ENCODE peak calls at places on chromosomes 1 and 21, in seven cellular contexts. T, F, Z, X, M, U and Y are unnamed samples.

GRCh38 chr1:2358651-2359640 is 32.4 kb downstream of the MORN1 start:
- DNase-seq in T (peak), X (no peak), U (no peak), F (no peak), M (no peak), Z (no peak), Y (no peak)

GRCh38 chr1:207027221-207027777 is 5.3 kb downstream of the C1orf116 start:
- DNase-seq in Z (no peak), U (no peak), X (no peak), M (no peak), T (no peak), F (peak), Y (peak)

GRCh38 chr1:205521646-205522150 is 17.2 kb downstream of the CDK18 start:
- DNase-seq in U (no peak), F (no peak), T (no peak), Z (no peak), X (no peak), M (no peak), Y (no peak)

GRCh38 chr1:2510366-2511155 is 15.8 kb downstream of the PANK4 start:
- DNase-seq in X (no peak), F (no peak), T (no peak), M (no peak), Z (no peak), U (no peak), Y (no peak)

GRCh38 chr1:150415800-150416199 is 51.9 kb downstream of the RPRD2 start:
- DNase-seq in Z (no peak), T (no peak), X (no peak), F (no peak), M (no peak), U (no peak), Y (no peak)

GRCh38 chr1:224626042-224626441 is 9.9 kb downstream of the CNIH3 start:
- DNase-seq in F (peak), T (no peak), M (no peak), X (no peak), U (no peak), Z (no peak), Y (peak)

GRCh38 chr21:25359724-25360123 is 247.6 kb downstream of the MRPL39 start:
- DNase-seq in Z (no peak), F (peak), X (no peak), T (no peak), U (no peak), M (no peak), Y (no peak)

GRCh38 chr1:92408825-92409224 is 77.9 kb downstream of the GFI1 start:
- DNase-seq in X (no peak), M (no peak), T (no peak), U (no peak), Z (no peak), F (peak), Y (peak)

GRCh38 chr1:2194319-2194897 is at the start of gene FAAP20:
- DNase-seq in F (peak), Z (peak), T (peak), M (no peak), X (no peak), U (peak), Y (peak)

GRCh38 chr1:159171254-159171687 is at the start of gene CADM3:
- DNase-seq in M (no peak), Z (peak), F (no peak), X (no peak), U (no peak), T (no peak), Y (no peak)

DNA sequence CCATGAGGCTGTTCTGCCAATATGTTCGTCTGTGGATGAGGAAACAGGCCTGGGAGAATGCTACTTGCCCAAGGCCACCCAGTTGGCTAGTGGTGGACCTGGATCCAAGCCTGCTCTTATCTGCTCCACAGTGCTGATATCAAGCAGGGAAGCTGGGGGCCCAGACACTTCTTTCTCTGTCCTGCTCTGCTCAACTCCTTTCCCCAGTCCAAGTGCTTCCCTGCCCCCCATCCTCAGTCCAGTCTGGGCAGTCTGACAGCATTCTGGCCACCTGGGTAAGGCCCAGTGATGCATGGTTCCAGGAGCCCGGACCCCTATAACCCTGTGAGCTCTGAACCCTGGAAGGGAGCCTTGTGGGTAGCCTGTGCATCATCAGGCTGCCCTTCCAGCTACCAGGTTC is 4.2 kb upstream of the PAQR7 start:
- DNase-seq in X (no peak), M (no peak), T (no peak), U (no peak), F (no peak), Z (no peak), Y (no peak)
- TF ChIP-seq CTCF in X (no peak), M (no peak), T (no peak), U (no peak), F (no peak), Z (no peak), Y (no peak)

GRCh38 chr1:78543941-78544630 is 53.3 kb downstream of the PTGFR start:
- DNase-seq in T (no peak), M (no peak), F (peak), X (no peak), U (no peak), Z (no peak), Y (peak)
- TF ChIP-seq CTCF in T (no peak), M (no peak), F (no peak), X (no peak), U (no peak), Z (no peak), Y (no peak)

DNA sequence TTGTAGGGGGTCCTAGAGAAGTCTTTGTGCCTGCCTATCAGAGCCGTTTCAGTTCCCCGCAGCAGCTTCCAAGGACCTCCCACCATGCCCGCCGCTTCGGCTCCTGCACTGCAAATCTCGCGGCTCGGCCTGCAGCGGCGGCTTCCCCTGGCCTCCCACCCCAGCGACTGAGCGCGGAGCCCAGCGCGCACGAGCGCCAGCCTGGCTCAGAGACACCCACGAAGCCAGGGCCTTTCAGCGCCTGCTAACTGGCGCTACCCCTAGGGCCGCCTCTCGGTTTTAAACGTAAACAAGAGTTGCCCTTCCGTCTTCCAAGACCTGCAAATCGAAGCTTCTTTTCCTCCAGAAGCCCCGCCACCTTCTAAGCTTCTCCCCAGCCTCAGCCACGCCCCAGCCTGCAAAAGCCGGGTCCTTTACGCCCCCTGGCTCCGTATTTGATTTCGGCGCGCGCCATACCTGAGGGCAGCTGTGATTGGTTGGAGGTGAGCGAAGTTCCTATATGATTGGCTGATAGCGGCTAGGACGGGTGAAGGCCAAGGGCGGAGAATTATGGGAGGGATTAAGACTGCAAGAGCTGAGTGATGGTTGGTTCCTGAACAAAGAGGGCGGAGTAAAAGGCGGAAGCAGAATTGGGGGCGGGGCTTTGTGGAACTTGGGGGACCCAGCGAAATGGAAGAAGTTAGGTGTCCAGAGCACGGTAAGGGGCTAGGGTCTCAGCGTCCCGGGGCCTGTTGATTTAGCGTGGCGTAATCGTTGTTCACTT is at the start of gene TTF2:
- DNase-seq in U (peak), T (peak), M (peak), F (peak), X (peak), Z (peak), Y (peak)
- TF ChIP-seq CTCF in U (no peak), T (no peak), M (no peak), F (no peak), X (no peak), Z (peak), Y (peak)

GRCh38 chr1:25568090-25568833 is 24.9 kb downstream of the LDLRAP1 start:
- DNase-seq in T (no peak), F (peak), X (no peak), Z (no peak), M (no peak), U (no peak), Y (peak)
- TF ChIP-seq CTCF in T (no peak), F (peak), X (no peak), Z (no peak), M (no peak), U (no peak), Y (peak)

GRCh38 chr21:44509539-44509938 is 30.5 kb downstream of the KRTAP10-1 start:
- DNase-seq in T (peak), M (no peak), F (peak), X (no peak), U (no peak), Z (no peak), Y (no peak)
- TF ChIP-seq CTCF in T (peak), M (peak), F (no peak), X (no peak), U (no peak), Z (no peak), Y (no peak)

DNA sequence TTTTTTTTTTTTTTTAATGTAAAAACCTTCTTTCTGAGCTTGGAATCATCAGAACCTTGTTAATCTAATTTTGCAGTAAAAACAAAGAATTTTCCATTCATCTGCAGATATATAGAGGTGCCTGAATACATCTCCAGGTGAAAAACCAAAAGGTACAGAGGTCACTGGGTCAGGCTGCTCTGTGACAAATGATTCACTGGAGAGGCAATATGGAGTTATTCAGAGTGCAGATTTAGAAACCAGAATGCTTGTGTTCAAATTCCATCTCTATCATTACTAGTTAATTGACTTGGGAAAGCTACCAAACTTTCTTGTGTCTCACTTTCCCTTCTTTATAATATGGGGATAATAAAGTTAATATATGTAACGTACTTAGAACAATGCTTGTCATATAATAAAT is 51.5 kb upstream of the C1orf53 start:
- DNase-seq in T (no peak), U (no peak), X (no peak), M (no peak), F (no peak), Z (no peak), Y (no peak)
- TF ChIP-seq CTCF in T (no peak), U (no peak), X (no peak), M (no peak), F (no peak), Z (no peak), Y (no peak)

GRCh38 chr1:211648980-211649934 is 26.2 kb downstream of the NEK2 start:
- DNase-seq in T (no peak), F (no peak), U (peak), X (no peak), M (no peak), Z (peak), Y (no peak)
- TF ChIP-seq CTCF in T (no peak), F (peak), U (peak), X (no peak), M (peak), Z (peak), Y (peak)

DNA sequence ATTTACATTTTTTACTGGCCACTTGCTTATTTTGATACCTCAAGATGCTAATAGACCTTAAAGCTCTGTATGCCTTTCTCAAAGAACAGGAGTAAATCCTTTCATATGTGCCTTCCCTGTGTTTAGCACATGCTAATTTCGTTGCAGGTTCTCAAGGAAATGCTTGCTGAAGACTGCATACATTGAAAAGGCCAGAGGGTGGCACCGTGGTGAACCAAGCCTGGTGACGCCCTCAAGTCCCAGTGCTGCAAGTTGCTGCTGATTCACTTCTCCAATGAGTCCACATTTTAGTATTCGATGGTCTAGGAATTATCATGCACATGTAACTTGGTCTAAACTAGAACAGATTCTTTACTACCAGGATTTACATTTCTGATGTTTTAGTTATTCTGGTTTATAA is 94.1 kb downstream of the CLDN17 start:
- DNase-seq in X (no peak), M (no peak), T (no peak), Z (no peak), U (peak), F (peak), Y (no peak)
- TF ChIP-seq CTCF in X (no peak), M (no peak), T (no peak), Z (no peak), U (peak), F (no peak), Y (no peak)

GRCh38 chr1:177252877-177253276 is 82.1 kb downstream of the BRINP2 start:
- DNase-seq in F (no peak), M (no peak), T (no peak), U (no peak), X (no peak), Z (no peak), Y (no peak)

GRCh38 chr1:177255411-177255810 is 84.7 kb downstream of the BRINP2 start:
- DNase-seq in F (peak), X (peak), Z (no peak), M (no peak), T (no peak), U (no peak), Y (no peak)

GRCh38 chr1:177257596-177257995 is 86.8 kb downstream of the BRINP2 start:
- DNase-seq in M (no peak), F (no peak), U (no peak), T (no peak), X (no peak), Z (no peak), Y (no peak)

GRCh38 chr1:177257128-177257527 is 86.4 kb downstream of the BRINP2 start:
- DNase-seq in U (no peak), Z (no peak), F (no peak), M (no peak), X (no peak), T (no peak), Y (no peak)

DNA sequence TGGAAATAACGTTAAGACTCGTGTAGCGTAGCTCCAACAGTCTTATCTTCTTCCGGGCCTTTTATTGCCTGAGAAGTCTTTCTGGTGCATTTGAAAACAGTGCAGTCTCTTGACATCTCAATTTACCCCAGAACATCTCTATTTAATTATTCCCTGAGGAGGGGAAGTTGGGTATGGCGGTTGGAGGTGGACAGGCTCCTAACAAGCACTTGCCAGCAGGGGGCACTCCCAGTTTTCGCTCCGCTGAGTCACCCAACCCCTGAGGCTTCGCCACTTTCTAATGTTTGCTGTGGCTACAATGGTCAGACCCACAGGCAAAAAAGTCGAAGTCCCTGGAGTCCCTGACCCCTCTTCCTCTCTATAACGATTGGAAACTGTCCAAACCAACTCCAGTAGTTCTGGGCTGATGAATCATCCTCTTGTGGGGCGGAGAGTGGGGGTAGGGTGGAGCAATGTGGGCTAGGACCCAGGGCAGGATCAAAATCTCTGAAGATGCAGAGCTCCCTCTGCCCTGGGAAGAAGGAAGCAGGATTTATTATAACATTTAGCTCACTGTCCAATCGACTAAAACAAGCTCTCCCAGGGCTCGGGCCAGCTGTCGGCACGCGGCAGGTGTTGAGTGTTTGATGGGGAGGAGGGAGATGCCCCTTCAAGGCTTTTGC is 85.5 kb downstream of the BRINP2 start:
- DNase-seq in X (peak), U (peak), F (peak), Z (peak), T (peak), M (peak), Y (peak)
- TF ChIP-seq CTCF in X (peak), U (peak), F (peak), Z (peak), T (peak), M (peak), Y (peak)